ENCODE peak calls at places on chromosomes 1 and 21, in six cellular contexts. U is body of pancreas; M is activated CD4-positive, alpha-beta T cell treated with anti-CD3 and anti-CD28 coated beads, Interleukin-2, amount 10 ng/mL, durations not matched to agents 7 days and 5 days; F is stomach; W is stimulated activated CD8-positive, alpha-beta memory T cell treated with anti-CD3 and anti-CD28 coated beads, Interleukin-7, amount 100 ng/mL, for 4 hours; T is mesothelial cell of epicardium. K is an unnamed sample.

GRCh38 chr1:233261206-233261605 is 34.3 kb downstream of the PCNX2 start:
- DNase-seq in U (no peak), M (no peak), F (no peak), W (no peak), T (no peak), K (no peak)

GRCh38 chr1:89721351-89721750 is 88.4 kb downstream of the LRRC8C start:
- DNase-seq in U (no peak), M (peak), F (no peak), W (peak), T (no peak), K (peak)

GRCh38 chr21:31509108-31510017 is 150.1 kb upstream of the SOD1 start:
- DNase-seq in U (no peak), M (peak), F (no peak), W (peak), T (no peak), K (no peak)

GRCh38 chr1:168824418-168824817 is 95.4 kb upstream of the DPT start:
- DNase-seq in U (no peak), M (no peak), F (no peak), W (no peak), T (no peak), K (no peak)

GRCh38 chr1:95033843-95034242 is 38.9 kb downstream of the ALG14 start:
- DNase-seq in U (no peak), M (no peak), F (no peak), W (no peak), T (no peak), K (peak)

GRCh38 chr1:110556471-110556807 is 37.5 kb upstream of the KCNA10 start:
- DNase-seq in U (peak), M (no peak), F (no peak), W (no peak), T (no peak), K (no peak)

GRCh38 chr1:38938722-38939260 is 2.8 kb downstream of the RHBDL2 start:
- DNase-seq in U (no peak), M (no peak), F (no peak), W (no peak), T (no peak), K (no peak)

GRCh38 chr21:45557611-45558043 is 15.4 kb upstream of the SLC19A1 start:
- DNase-seq in U (no peak), M (no peak), F (no peak), W (no peak), T (no peak), K (no peak)

GRCh38 chr1:11944358-11944981 is 10.0 kb downstream of the PLOD1 start:
- DNase-seq in U (no peak), M (no peak), F (no peak), W (no peak), T (peak), K (no peak)

GRCh38 chr1:229716064-229716463 is 90.0 kb downstream of the URB2 start:
- DNase-seq in U (no peak), M (no peak), F (no peak), W (no peak), T (peak), K (no peak)

GRCh38 chr21:33419538-33420123 is 16.4 kb downstream of the IFNGR2 start:
- DNase-seq in U (no peak), M (no peak), F (peak), W (no peak), T (no peak), K (peak)

GRCh38 chr1:87524021-87524754 is 195.5 kb downstream of the LMO4 start:
- DNase-seq in U (no peak), M (no peak), F (no peak), W (no peak), T (no peak), K (no peak)

GRCh38 chr1:12570291-12570690 is 47.7 kb downstream of the DHRS3 start:
- DNase-seq in U (no peak), M (no peak), F (no peak), W (no peak), T (no peak), K (no peak)

GRCh38 chr1:115669002-115669673 is 27.4 kb downstream of the VANGL1 start:
- DNase-seq in U (no peak), M (no peak), F (no peak), W (no peak), T (no peak), K (peak)

GRCh38 chr1:43522776-43523480 is 7.8 kb upstream of the PTPRF start:
- DNase-seq in U (peak), M (no peak), F (peak), W (no peak), T (no peak), K (peak)

GRCh38 chr1:214632091-214632490 is 29.1 kb downstream of the CENPF start:
- DNase-seq in U (no peak), M (peak), F (no peak), W (no peak), T (no peak), K (no peak)

GRCh38 chr1:92495392-92496066 is 8.8 kb upstream of the GFI1 start:
- DNase-seq in U (no peak), M (peak), F (no peak), W (no peak), T (no peak), K (no peak)